ENCODE peak calls at places on chromosomes 3 and 15, in six cellular contexts. One of them, this sample, is unnamed.

GRCh38 chr15:22979069-22979698 is 984 bp downstream of the CYFIP1 start:
- DNase-seq in fibroblast of mammary gland: peak
- DNase-seq in GM12865: peak
- DNase-seq in HT-29: peak
- DNase-seq in neuronal stem cell: peak
- DNase-seq in iris pigment epithelial cell: peak
- DNase-seq in this sample: peak

GRCh38 chr3:126439968-126440708 is 35.6 kb downstream of the ZXDC start:
- DNase-seq in HT-29: no peak
- DNase-seq in iris pigment epithelial cell: no peak
- DNase-seq in fibroblast of mammary gland: no peak
- DNase-seq in neuronal stem cell: no peak
- DNase-seq in GM12865: no peak
- DNase-seq in this sample: no peak

GRCh38 chr3:155744626-155745324 is at the start of gene PLCH1:
- DNase-seq in iris pigment epithelial cell: peak
- DNase-seq in HT-29: peak
- DNase-seq in neuronal stem cell: peak
- DNase-seq in fibroblast of mammary gland: peak
- DNase-seq in GM12865: peak
- DNase-seq in this sample: peak

GRCh38 chr15:31305375-31305774 is 21.3 kb upstream of the KLF13 start:
- DNase-seq in HT-29: no peak
- DNase-seq in iris pigment epithelial cell: no peak
- DNase-seq in neuronal stem cell: no peak
- DNase-seq in GM12865: no peak
- DNase-seq in fibroblast of mammary gland: no peak
- DNase-seq in this sample: no peak

GRCh38 chr3:53846134-53846850 is at the start of the genes CHDH and IL17RB:
- DNase-seq in iris pigment epithelial cell: no peak
- DNase-seq in HT-29: peak
- DNase-seq in fibroblast of mammary gland: no peak
- DNase-seq in neuronal stem cell: peak
- DNase-seq in GM12865: peak
- DNase-seq in this sample: peak

GRCh38 chr3:53243165-53243564 is 12.7 kb downstream of the TKT start:
- DNase-seq in fibroblast of mammary gland: peak
- DNase-seq in HT-29: no peak
- DNase-seq in iris pigment epithelial cell: peak
- DNase-seq in GM12865: no peak
- DNase-seq in neuronal stem cell: no peak
- DNase-seq in this sample: no peak

GRCh38 chr3:37967252-37967881 is 23.2 kb upstream of the VILL start:
- DNase-seq in iris pigment epithelial cell: peak
- DNase-seq in GM12865: peak
- DNase-seq in fibroblast of mammary gland: peak
- DNase-seq in neuronal stem cell: peak
- DNase-seq in HT-29: peak
- DNase-seq in this sample: peak

GRCh38 chr3:73999501-73999900 is 374.8 kb upstream of the PDZRN3 start:
- DNase-seq in fibroblast of mammary gland: peak
- DNase-seq in GM12865: no peak
- DNase-seq in iris pigment epithelial cell: no peak
- DNase-seq in neuronal stem cell: no peak
- DNase-seq in HT-29: no peak
- DNase-seq in this sample: no peak

GRCh38 chr3:94972066-94972465 is 909.2 kb downstream of the NSUN3 start:
- DNase-seq in GM12865: no peak
- DNase-seq in HT-29: no peak
- DNase-seq in iris pigment epithelial cell: no peak
- DNase-seq in neuronal stem cell: no peak
- DNase-seq in fibroblast of mammary gland: no peak
- DNase-seq in this sample: no peak

GRCh38 chr3:187243933-187244564 is 46.8 kb downstream of the RTP1 start:
- DNase-seq in GM12865: no peak
- DNase-seq in fibroblast of mammary gland: peak
- DNase-seq in iris pigment epithelial cell: peak
- DNase-seq in HT-29: no peak
- DNase-seq in neuronal stem cell: no peak
- DNase-seq in this sample: no peak

GRCh38 chr15:95119041-95119440 is 887.7 kb downstream of the MCTP2 start:
- DNase-seq in fibroblast of mammary gland: no peak
- DNase-seq in HT-29: no peak
- DNase-seq in iris pigment epithelial cell: no peak
- DNase-seq in GM12865: no peak
- DNase-seq in neuronal stem cell: no peak
- DNase-seq in this sample: no peak

GRCh38 chr3:77191640-77192039 is 151.7 kb downstream of the ROBO2 start:
- DNase-seq in GM12865: no peak
- DNase-seq in iris pigment epithelial cell: no peak
- DNase-seq in HT-29: no peak
- DNase-seq in fibroblast of mammary gland: no peak
- DNase-seq in neuronal stem cell: no peak
- DNase-seq in this sample: no peak

GRCh38 chr3:7504886-7505775 is 644.2 kb downstream of the GRM7 start:
- DNase-seq in fibroblast of mammary gland: peak
- DNase-seq in GM12865: no peak
- DNase-seq in HT-29: peak
- DNase-seq in iris pigment epithelial cell: peak
- DNase-seq in neuronal stem cell: no peak
- DNase-seq in this sample: peak

GRCh38 chr3:127822836-127823589 is 698 bp upstream of the MGLL start:
- DNase-seq in neuronal stem cell: peak
- DNase-seq in fibroblast of mammary gland: no peak
- DNase-seq in iris pigment epithelial cell: no peak
- DNase-seq in HT-29: peak
- DNase-seq in GM12865: peak
- DNase-seq in this sample: peak